ENCODE peak calls at places on chromosome 17, in eight cellular contexts. D is tibial artery, C is stomach, X is ascending aorta, J is fibroblast of pulmonary artery, V is GM12865, O is cardiac fibroblast, R is Peyer's patch. A is an unnamed sample.

GRCh38 chr17:56109811-56110210 is 43.5 kb upstream of the ANKFN1 start:
- DNase-seq in X (no peak), O (no peak), V (no peak), D (no peak), C (no peak), J (no peak), R (no peak), A (no peak)

GRCh38 chr17:51536627-51537026 is 276.3 kb downstream of the UTP18 start:
- DNase-seq in V (no peak), C (no peak), X (no peak), R (no peak), O (no peak), D (no peak), J (no peak), A (no peak)

GRCh38 chr17:36008998-36009665 is 7.8 kb upstream of the CCL15 start:
- DNase-seq in R (peak), J (peak), D (no peak), O (peak), C (no peak), X (no peak), V (peak), A (no peak)

GRCh38 chr17:75625813-75626486 is 7.3 kb upstream of the SMIM5 start:
- DNase-seq in O (peak), C (no peak), V (peak), R (no peak), J (peak), D (no peak), X (no peak), A (no peak)

GRCh38 chr17:43714338-43715149 is 44.0 kb downstream of the SOST start:
- DNase-seq in O (peak), X (no peak), D (peak), C (no peak), V (no peak), J (peak), R (no peak), A (no peak)

GRCh38 chr17:47317119-47317518 is 6.6 kb upstream of the EFCAB13 start:
- DNase-seq in V (no peak), X (no peak), C (no peak), D (peak), R (no peak), J (peak), O (peak), A (peak)

GRCh38 chr17:2510559-2510958 is 1.1 kb downstream of the METTL16 start:
- DNase-seq in V (no peak), O (no peak), D (no peak), J (no peak), X (no peak), R (no peak), C (no peak), A (no peak)

GRCh38 chr17:71511266-71511995 is 609.4 kb upstream of the SOX9 start:
- DNase-seq in O (no peak), X (no peak), J (no peak), D (no peak), R (peak), C (no peak), V (no peak), A (no peak)

GRCh38 chr17:76432712-76433336 is 20.1 kb downstream of the UBE2O start:
- DNase-seq in O (peak), X (no peak), D (no peak), V (peak), C (no peak), J (peak), R (no peak), A (no peak)

GRCh38 chr17:39679521-39680192 is 8.2 kb downstream of the PGAP3 start:
- DNase-seq in D (no peak), J (no peak), R (peak), V (peak), C (peak), X (no peak), O (no peak), A (no peak)

DNA sequence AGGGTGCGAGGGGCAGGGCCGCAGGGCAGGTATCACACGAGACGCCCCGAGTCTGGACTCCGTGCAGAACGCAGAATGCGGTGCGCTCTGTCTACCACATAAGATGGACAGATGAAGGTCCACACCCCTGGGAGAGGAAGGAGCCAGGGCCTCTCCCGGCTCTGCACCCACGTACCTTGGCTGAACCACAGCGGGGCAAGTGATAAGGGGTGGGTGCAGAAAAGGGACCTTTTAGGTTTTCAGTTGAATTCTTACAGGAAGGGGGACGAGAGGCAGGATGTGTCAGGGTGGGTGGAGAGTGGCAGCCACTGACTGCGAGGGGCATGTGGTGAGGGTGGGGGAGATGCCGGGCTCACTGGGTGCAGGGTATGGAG is 338 bp downstream of the CD300A start:
- DNase-seq in V (peak), R (no peak), O (no peak), J (no peak), C (no peak), D (no peak), X (no peak), A (no peak)
- H3K4me3 ChIP-seq in V (peak), R (peak), O (no peak), J (no peak), C (peak), D (peak), X (peak), A (no peak)

GRCh38 chr17:8793649-8794048 is 5.5 kb downstream of the MFSD6L start:
- DNase-seq in J (no peak), O (no peak), R (no peak), V (no peak), C (no peak), X (no peak), D (no peak), A (no peak)

GRCh38 chr17:8791910-8792270 is 7.3 kb downstream of the MFSD6L start:
- DNase-seq in X (no peak), J (peak), D (no peak), R (no peak), O (peak), V (peak), C (no peak), A (peak)

GRCh38 chr17:8792646-8793045 is 6.5 kb downstream of the MFSD6L start:
- DNase-seq in X (no peak), O (no peak), R (no peak), D (no peak), J (no peak), C (no peak), V (no peak), A (no peak)

GRCh38 chr17:8789743-8790142 is 9.4 kb downstream of the MFSD6L start:
- DNase-seq in C (no peak), R (no peak), V (no peak), D (no peak), O (no peak), X (no peak), J (no peak), A (no peak)

DNA sequence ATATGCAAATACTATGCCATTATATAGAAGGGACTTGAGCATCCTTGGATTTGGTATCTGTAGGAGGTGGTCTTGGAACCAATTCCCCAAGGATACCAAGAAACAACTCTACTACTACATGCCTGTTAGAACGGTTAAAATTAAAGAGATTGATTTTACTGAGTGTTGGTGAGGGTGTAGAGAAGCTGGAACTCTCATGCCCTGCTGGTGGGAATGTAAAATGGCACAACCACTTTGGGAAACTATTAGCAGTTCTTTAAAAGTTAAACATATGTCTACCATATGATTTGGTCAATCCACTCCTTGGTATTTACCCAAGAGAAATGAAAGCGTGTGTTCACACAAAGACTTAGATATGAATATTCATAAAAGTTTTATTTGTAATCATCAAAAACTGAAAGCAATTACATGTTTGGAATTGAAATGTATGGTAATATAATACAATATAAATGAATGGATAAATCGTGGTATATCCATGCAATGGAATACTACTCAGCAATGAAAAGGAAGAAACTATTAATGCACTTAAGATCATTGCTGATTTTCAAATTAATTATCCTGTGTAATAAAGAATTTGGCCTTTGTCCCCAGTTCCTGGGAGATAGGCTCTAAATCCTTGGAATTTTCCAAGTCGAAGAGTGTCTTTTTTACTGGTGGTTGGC is 7.8 kb downstream of the MFSD6L start:
- DNase-seq in J (no peak), C (no peak), R (no peak), D (no peak), O (no peak), X (no peak), V (no peak), A (no peak)
- TF ChIP-seq CTCF in J (no peak), C (no peak), R (no peak), D (no peak), O (peak), X (no peak), V (no peak), A (no peak)

GRCh38 chr17:21228845-21229244 is 14.9 kb upstream of the TMEM11 start:
- DNase-seq in C (no peak), O (no peak), J (no peak), D (no peak), V (no peak), X (no peak), R (no peak), A (no peak)
- H3K4me3 ChIP-seq in C (no peak), O (no peak), J (no peak), D (no peak), V (no peak), X (no peak), R (no peak), A (no peak)

GRCh38 chr17:54426287-54426886 is 474.3 kb upstream of the TOM1L1 start:
- DNase-seq in O (peak), R (no peak), C (no peak), J (peak), V (peak), D (no peak), X (no peak), A (no peak)
- TF ChIP-seq CTCF in O (no peak), R (no peak), C (no peak), J (no peak), V (peak), D (no peak), X (no peak), A (peak)

GRCh38 chr17:7842380-7842949 is 8.4 kb downstream of the KDM6B start:
- DNase-seq in V (peak), O (peak), X (peak), C (peak), J (peak), R (peak), D (peak), A (no peak)
- H3K4me3 ChIP-seq in V (peak), O (peak), X (peak), C (peak), J (peak), R (peak), D (peak), A (peak)

GRCh38 chr17:78364436-78365281 is 4.8 kb upstream of the SOCS3 start:
- DNase-seq in C (no peak), O (no peak), D (no peak), V (no peak), J (no peak), R (no peak), X (no peak), A (no peak)

GRCh38 chr17:78362232-78362631 is 2.4 kb upstream of the SOCS3 start:
- DNase-seq in X (no peak), R (no peak), O (no peak), C (no peak), J (no peak), D (no peak), V (no peak), A (no peak)

GRCh38 chr17:78360371-78361226 is 722 bp upstream of the SOCS3 start:
- DNase-seq in V (peak), O (peak), D (peak), R (peak), X (peak), C (peak), J (peak), A (no peak)

GRCh38 chr17:78361227-78361683 is 1.4 kb upstream of the SOCS3 start:
- DNase-seq in J (no peak), V (no peak), R (no peak), C (no peak), X (no peak), O (no peak), D (no peak), A (no peak)

GRCh38 chr17:78362671-78363070 is 2.8 kb upstream of the SOCS3 start:
- DNase-seq in X (no peak), D (no peak), J (no peak), R (no peak), V (no peak), C (no peak), O (no peak), A (no peak)
- TF ChIP-seq CTCF in X (no peak), D (no peak), J (peak), R (no peak), V (no peak), C (no peak), O (peak), A (peak)

GRCh38 chr17:17855334-17855725 is 18.5 kb upstream of the SREBF1 start:
- DNase-seq in D (no peak), J (no peak), C (no peak), O (no peak), X (no peak), V (no peak), R (no peak), A (no peak)

GRCh38 chr17:17859909-17860760 is 23.3 kb upstream of the SREBF1 start:
- DNase-seq in V (peak), D (peak), C (peak), J (peak), X (no peak), O (peak), R (peak), A (peak)

GRCh38 chr17:17856386-17856785 is 19.6 kb upstream of the SREBF1 start:
- DNase-seq in J (no peak), C (no peak), X (no peak), D (no peak), V (no peak), R (no peak), O (no peak), A (no peak)

GRCh38 chr17:17855976-17856375 is 19.2 kb upstream of the SREBF1 start:
- DNase-seq in J (no peak), V (no peak), C (no peak), X (peak), O (no peak), R (no peak), D (peak), A (no peak)

DNA sequence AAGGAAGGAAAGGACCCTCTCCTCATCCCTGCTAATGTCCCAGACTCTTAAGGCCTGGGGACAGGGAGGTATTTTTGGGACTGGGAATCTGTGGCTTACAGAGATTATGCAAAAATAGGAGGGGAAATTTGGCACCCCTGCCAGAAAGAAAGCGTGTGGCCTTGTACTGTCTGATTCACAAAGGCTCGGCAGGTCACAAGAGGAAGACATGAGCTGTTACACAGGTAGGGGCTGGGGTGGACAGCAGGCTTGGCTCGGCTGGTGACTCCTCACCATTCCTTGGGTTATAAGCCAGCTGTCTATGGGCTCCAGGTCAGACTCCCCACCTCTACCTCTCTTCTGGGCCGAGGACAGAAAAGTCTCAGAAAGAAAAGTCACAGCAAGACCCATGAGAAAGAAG is 20.7 kb upstream of the SREBF1 start:
- DNase-seq in C (no peak), X (no peak), O (no peak), J (no peak), V (no peak), R (no peak), D (no peak), A (no peak)
- H3K4me3 ChIP-seq in C (no peak), X (no peak), O (no peak), J (no peak), V (no peak), R (no peak), D (no peak), A (no peak)